ENCODE peak calls at places on chromosomes 3 and 15, in seven cellular contexts. K is H1, S is tibial nerve, M is colonic mucosa, I is A549, Y is upper lobe of right lung, V is foreskin keratinocyte. F is an unnamed sample.

GRCh38 chr15:101445109-101445508 is 44.4 kb downstream of the PCSK6 start:
- DNase-seq in K (no peak), S (no peak), M (no peak), I (no peak), Y (no peak), V (no peak), F (no peak)

GRCh38 chr3:113897373-113897777 is 50.4 kb upstream of the ZDHHC23 start:
- DNase-seq in K (no peak), S (no peak), M (peak; percentile 40), I (no peak), Y (no peak), V (peak; percentile 51), F (no peak)

GRCh38 chr3:13528217-13528801 is 20.6 kb upstream of the FBLN2 start:
- DNase-seq in K (no peak), S (no peak), M (no peak), I (peak; percentile 73), Y (no peak), V (no peak), F (no peak)

GRCh38 chr15:53974813-53975212 is 3.4 kb upstream of the UNC13C start:
- DNase-seq in K (no peak), S (no peak), M (no peak), I (no peak), Y (no peak), V (no peak), F (no peak)

GRCh38 chr3:170054204-170054603 is 16.4 kb downstream of the GPR160 start:
- DNase-seq in K (peak; percentile 8), S (no peak), M (no peak), I (no peak), Y (no peak), V (no peak), F (no peak)

GRCh38 chr3:13587442-13587841 is 38.5 kb downstream of the FBLN2 start:
- DNase-seq in K (no peak), S (no peak), M (no peak), I (no peak), Y (no peak), V (no peak), F (peak; percentile 24)

GRCh38 chr3:48034000-48034516 is 17.8 kb upstream of the MAP4 start:
- DNase-seq in K (no peak), S (no peak), M (no peak), I (no peak), Y (no peak), V (peak; percentile 88), F (no peak)

GRCh38 chr15:67146214-67146613 is 80.8 kb downstream of the SMAD3 start:
- DNase-seq in K (no peak), S (no peak), M (peak; percentile 82), I (no peak), Y (no peak), V (no peak), F (peak; percentile 69)

GRCh38 chr15:76588811-76589747 is 252.5 kb downstream of the ISL2 start:
- DNase-seq in K (no peak), S (no peak), M (peak; percentile 87), I (no peak), Y (no peak), V (peak; percentile 89), F (no peak)

GRCh38 chr3:112303811-112304325 is 9.9 kb upstream of the SLC9C1 start:
- DNase-seq in K (peak; percentile 51), S (no peak), M (no peak), I (no peak), Y (no peak), V (no peak), F (no peak)

GRCh38 chr3:146395164-146395563 is 74.2 kb downstream of the PLSCR2 start:
- DNase-seq in K (no peak), S (no peak), M (no peak), I (no peak), Y (no peak), V (no peak), F (no peak)

GRCh38 chr3:130480736-130481135 is 36.2 kb upstream of the COL6A6 start:
- DNase-seq in K (no peak), S (peak; percentile 12), M (no peak), I (peak; percentile 9), Y (no peak), V (no peak), F (no peak)

GRCh38 chr3:16086690-16087089 is 87.8 kb upstream of the GALNT15 start:
- DNase-seq in K (no peak), S (no peak), M (no peak), I (no peak), Y (no peak), V (no peak), F (no peak)

GRCh38 chr3:123258811-123259420 is 57.2 kb downstream of the SEC22A start:
- DNase-seq in K (no peak), S (no peak), M (no peak), I (peak; percentile 22), Y (no peak), V (peak; percentile 41), F (no peak)

GRCh38 chr3:9730747-9731205 is 759 bp upstream of the BRPF1 start:
- DNase-seq in K (peak; percentile 85), S (no peak), M (no peak), I (peak; percentile 84), Y (no peak), V (no peak), F (no peak)

GRCh38 chr3:147420361-147421183 is 11.4 kb downstream of the ZIC1 start:
- DNase-seq in K (peak; percentile 45), S (no peak), M (no peak), I (no peak), Y (no peak), V (no peak), F (no peak)

GRCh38 chr15:72472907-72473669 is 1.0 kb upstream of the ARIH1 start:
- DNase-seq in K (no peak), S (peak; percentile 5), M (no peak), I (no peak), Y (no peak), V (no peak), F (no peak)

GRCh38 chr3:4529901-4530588 is 36.9 kb downstream of the ITPR1 start:
- DNase-seq in K (no peak), S (no peak), M (no peak), I (no peak), Y (no peak), V (no peak), F (no peak)
- H3K4me1 ChIP-seq in K (peaks cover 1% of the 10 kb centered on the region), S (no peaks in the 10 kb centered on the region), M (no peaks in the 10 kb centered on the region), I (no peaks in the 10 kb centered on the region), Y (peaks cover 51% of the 10 kb centered on the region), V (no peaks in the 10 kb centered on the region), F (peaks cover 52% of the 10 kb centered on the region)

DNA sequence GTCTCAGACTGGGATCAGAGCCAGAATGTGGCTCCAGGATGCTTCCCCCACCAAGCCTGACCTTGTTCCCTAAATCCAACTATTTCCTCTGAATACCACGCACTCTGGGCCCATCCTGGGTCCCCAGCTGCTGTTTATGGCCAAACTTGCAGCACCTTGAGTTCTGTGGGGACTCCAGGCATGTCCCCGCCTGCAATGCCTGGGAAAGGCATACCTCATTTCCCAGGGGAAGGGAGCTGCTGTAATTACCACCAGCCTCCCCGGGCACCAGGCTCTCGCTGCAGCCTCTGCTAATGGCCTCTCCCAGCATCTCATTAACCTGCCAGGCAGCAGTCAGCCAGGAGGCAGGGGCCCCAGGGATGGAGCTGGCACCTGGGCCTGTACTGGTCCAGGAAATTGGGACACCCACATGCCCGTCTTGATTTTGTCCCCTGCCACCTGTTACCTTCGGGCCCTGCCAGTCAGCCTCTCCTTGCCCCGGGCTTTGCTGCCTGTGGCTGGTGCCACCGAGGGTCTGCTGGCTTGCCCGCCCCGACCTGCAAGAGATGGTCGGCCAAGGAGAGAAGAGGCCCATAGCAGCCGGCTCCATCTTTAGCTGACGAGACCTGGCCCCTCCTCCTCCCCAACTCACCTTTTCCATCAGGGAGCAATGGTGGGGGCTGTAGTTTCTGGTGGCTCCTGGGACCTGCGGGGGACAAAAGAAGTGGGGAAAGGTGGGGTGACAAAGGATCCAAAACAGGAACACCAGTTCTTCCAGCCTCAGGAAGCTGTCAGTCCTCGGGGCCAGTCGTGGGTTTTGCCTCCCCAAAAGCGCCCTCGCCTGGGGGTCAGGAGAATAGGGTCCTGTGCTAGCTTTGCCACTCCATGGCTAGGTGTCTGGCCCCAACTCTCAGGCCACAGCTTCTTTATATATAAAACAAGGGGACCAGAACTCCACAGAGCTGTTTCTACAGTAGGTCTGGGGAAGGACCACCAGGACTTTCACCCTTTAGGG is 4.3 kb downstream of the CCDC9B start:
- DNase-seq in K (peak; percentile 81), S (no peak), M (peak; percentile 28), I (no peak), Y (no peak), V (no peak), F (no peak)
- H3K4me1 ChIP-seq in K (peaks cover 20% of the 10 kb centered on the region), S (peaks cover 54% of the 10 kb centered on the region), M (peaks cover 32% of the 10 kb centered on the region), I (peaks cover 30% of the 10 kb centered on the region), Y (peaks cover 89% of the 10 kb centered on the region), V (peaks cover 13% of the 10 kb centered on the region), F (peaks cover 99% of the 10 kb centered on the region)

DNA sequence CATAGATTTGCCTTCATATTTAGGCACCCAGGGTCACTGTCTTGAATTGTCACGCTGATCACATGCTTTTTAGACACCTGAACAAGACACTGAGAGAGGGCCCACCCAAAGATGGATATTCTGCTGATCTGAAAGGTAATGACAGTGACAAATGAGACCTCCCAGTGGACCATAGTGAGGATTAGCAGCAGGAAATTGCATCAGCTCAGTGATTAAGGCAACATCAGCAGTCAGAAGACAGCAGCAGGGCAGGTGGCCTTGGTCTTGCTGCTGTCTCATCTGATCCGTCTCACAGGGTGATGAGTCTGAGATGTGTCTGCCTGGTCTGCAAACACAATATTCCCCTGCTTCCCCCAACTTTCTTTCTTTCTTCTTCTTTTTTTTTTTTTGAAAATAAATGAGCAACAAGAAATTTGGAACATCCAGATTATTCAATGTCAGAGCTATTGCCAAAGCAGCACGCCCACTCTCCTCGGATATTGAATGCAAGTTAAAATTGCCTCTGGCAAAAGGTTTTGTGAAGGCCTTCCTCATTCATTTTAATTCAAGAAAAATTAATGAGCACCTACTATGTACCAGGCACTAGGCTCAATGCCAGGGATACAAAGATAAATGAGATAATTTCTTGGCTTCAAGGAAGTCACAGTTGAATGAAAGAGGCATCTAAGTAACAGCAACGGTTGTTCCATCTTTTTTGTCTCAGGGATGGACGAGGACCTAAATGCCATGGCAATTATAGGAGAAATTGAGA is 14.1 kb downstream of the OTOL1 start:
- DNase-seq in K (no peak), S (no peak), M (no peak), I (no peak), Y (no peak), V (no peak), F (no peak)
- H3K4me1 ChIP-seq in K (no peaks in the 10 kb centered on the region), S (no peaks in the 10 kb centered on the region), M (no peaks in the 10 kb centered on the region), I (no peaks in the 10 kb centered on the region), Y (no peaks in the 10 kb centered on the region), V (no peaks in the 10 kb centered on the region), F (no peaks in the 10 kb centered on the region)

GRCh38 chr3:71066356-71066755 is 517.2 kb downstream of the FOXP1 start:
- DNase-seq in K (no peak), S (no peak), M (peak; percentile 58), I (no peak), Y (no peak), V (no peak), F (no peak)

GRCh38 chr3:71066849-71067261 is 516.7 kb downstream of the FOXP1 start:
- DNase-seq in K (no peak), S (no peak), M (no peak), I (no peak), Y (no peak), V (peak; percentile 59), F (no peak)

GRCh38 chr3:71064288-71064975 is 519.1 kb downstream of the FOXP1 start:
- DNase-seq in K (peak; percentile 76), S (no peak), M (peak; percentile 60), I (peak; percentile 33), Y (peak; percentile 77), V (peak; percentile 60), F (peak; percentile 74)

GRCh38 chr3:71064976-71065763 is 518.4 kb downstream of the FOXP1 start:
- DNase-seq in K (peak; percentile 82), S (peak; percentile 39), M (peak; percentile 70), I (peak; percentile 36), Y (peak; percentile 83), V (peak; percentile 54), F (peak; percentile 77)

DNA sequence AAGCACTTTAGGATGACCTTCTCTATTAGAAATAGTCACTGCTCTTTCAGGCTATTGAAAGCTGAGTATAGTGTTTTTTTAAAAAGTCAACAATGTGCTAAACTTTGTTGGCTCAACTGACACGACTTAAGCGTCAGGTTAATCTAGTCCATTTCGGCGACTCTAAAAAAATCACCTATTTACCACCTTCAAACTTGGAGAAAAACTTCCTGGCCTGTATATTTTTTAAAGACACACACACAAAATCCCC is 517.8 kb downstream of the FOXP1 start:
- DNase-seq in K (no peak), S (no peak), M (no peak), I (no peak), Y (no peak), V (no peak), F (no peak)
- H3K4me1 ChIP-seq in K (peaks cover 4% of the 10 kb centered on the region), S (peaks cover 42% of the 10 kb centered on the region), M (peaks cover 6% of the 10 kb centered on the region), I (peaks cover 59% of the 10 kb centered on the region), Y (peaks cover 51% of the 10 kb centered on the region), V (peaks cover 49% of the 10 kb centered on the region), F (peaks cover 58% of the 10 kb centered on the region)